ENCODE peak calls at places on chromosome 16, in eight cellular contexts. N is DND-41; D is CD8-positive, alpha-beta T cell; W is tibial artery; A is left ventricle myocardium inferior; U is BE2C; O is hepatocyte; P is vagina. I is an unnamed sample.

GRCh38 chr16:2324296-2324859 is 16.1 kb downstream of the ABCA3 start:
- DNase-seq in P (no peak), A (no peak), O (no peak), W (no peak), D (no peak), N (no peak), U (no peak), I (no peak)

GRCh38 chr16:648071-648785 is 937 bp upstream of the WDR90 start:
- DNase-seq in U (peak; percentile 79), O (peak; percentile 58), D (no peak), A (no peak), P (no peak), N (peak; percentile 55), W (no peak), I (peak; percentile 90)

GRCh38 chr16:1379054-1379862 is 27.5 kb downstream of the GNPTG start:
- DNase-seq in D (peak; percentile 55), A (peak; percentile 88), N (no peak), O (peak; percentile 92), P (no peak), U (peak; percentile 86), W (peak; percentile 82), I (peak; percentile 72)

GRCh38 chr16:72427001-72427785 is 255.2 kb upstream of the PMFBP1 start:
- DNase-seq in N (no peak), W (no peak), D (no peak), A (no peak), P (no peak), O (no peak), U (no peak), I (no peak)

GRCh38 chr16:26645629-26646028 is 421.1 kb upstream of the C16orf82 start:
- DNase-seq in U (no peak), A (no peak), P (no peak), N (peak; percentile 19), O (peak; percentile 68), W (no peak), D (peak; percentile 27), I (no peak)

GRCh38 chr16:87206646-87207451 is 110.3 kb downstream of the C16orf95 start:
- DNase-seq in U (no peak), W (peak; percentile 43), P (no peak), A (peak; percentile 35), D (no peak), O (no peak), N (no peak), I (no peak)

GRCh38 chr16:50306287-50306686 is 39.9 kb downstream of the ADCY7 start:
- DNase-seq in N (no peak), U (no peak), O (no peak), D (no peak), P (peak; percentile 74), A (no peak), W (no peak), I (no peak)

GRCh38 chr16:72877374-72878028 is 170.4 kb downstream of the ZFHX3 start:
- DNase-seq in W (no peak), D (no peak), P (no peak), U (no peak), A (no peak), N (peak; percentile 17), O (peak; percentile 77), I (no peak)

DNA sequence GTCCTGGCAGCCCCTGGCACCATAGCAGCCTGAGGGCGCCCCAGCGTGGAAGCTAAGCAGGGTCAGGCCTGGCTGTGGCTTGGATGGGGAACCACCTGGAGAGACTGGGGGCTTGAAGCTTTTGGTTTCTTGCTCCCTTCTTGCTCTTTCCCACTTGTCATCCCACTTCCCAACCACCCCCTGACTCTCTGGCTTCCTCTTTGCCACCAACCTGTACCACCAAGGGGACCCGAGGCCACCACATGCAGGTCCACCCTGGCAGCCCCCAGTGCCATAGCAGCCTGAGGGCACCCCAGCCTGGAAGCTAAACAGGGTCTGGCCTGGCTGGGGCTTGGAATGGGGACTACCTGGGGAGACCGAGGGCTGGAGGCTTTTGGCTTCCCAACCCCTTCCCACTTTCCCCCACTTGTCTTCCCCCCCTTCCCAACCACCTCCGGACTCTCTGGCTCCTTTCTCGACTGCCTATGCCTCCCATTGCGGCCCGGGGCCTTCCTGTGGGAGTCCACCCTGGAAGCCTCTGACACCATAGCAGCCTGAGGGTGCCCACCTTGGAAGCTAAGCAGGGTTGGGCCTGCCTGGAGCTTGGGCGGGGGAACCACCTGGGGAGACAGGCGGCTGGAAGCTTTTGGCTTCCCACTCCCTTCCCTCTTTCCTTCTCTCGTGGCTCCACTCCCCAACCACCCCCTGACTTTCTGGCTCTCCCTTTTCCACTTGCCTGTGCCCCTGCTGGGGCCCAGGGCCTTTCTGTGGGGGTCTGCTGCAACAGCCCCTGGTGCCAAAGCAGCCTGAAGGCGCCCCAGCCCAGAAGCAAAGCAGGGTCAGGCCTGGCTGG is 2294.4 kb downstream of the TP53TG3F start:
- DNase-seq in N (no peak), P (no peak), U (no peak), W (no peak), O (peak; percentile 3), D (no peak), A (no peak), I (no peak)
- H3K9me3 ChIP-seq in N (peaks cover 51% of the 10 kb centered on the region), P (no peaks in the 10 kb centered on the region), U (no peaks in the 10 kb centered on the region), W (no peaks in the 10 kb centered on the region), O (no peaks in the 10 kb centered on the region), D (peaks cover 1% of the 10 kb centered on the region), A (peaks cover 5% of the 10 kb centered on the region), I (peaks cover 15% of the 10 kb centered on the region)

DNA sequence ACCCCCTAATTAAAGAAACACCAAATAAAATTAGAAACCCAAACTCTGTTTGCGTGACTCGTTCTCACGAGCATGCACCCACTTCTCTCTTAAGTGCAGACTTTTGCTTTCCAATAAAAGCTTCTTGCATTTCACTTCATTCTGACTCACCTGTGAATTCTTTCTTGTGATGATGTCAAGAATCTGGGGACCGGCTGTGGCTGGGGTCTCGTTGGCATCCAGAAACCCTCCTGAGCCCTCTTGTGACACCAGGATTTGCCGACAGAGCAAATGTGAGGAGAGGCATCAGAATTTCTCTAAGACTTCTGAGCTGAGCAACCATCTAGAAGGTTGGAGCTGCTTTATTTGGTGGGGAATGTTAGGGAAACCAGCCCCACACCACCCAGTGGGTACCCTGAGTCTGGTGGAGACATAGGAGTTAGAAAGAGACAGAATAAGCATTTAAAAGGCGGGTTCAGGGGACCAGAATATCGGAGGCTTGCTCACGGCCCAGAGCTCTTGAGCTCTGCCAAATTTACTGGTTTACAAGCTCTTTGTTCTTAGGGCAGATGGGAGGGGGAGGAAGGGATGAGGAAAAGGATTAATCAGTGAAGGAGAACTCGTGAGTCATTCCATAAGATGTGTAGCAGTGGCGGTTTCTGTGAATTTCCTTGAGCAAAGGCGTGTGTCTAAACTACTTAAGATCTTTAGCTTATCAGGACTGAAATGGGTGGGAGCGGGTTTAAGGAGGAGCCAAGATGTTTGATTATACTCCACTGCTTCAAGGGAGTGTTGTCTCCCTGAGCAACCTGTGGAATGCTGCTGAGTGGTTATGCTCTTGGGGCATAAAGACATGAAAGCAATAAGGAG is 24.2 kb upstream of the TMC5 start:
- DNase-seq in A (no peak), O (peak; percentile 79), W (no peak), U (no peak), P (no peak), N (no peak), D (no peak), I (peak; percentile 65)
- H3K4me1 ChIP-seq in A (no peaks in the 10 kb centered on the region), O (peaks cover 14% of the 10 kb centered on the region), W (no peaks in the 10 kb centered on the region), U (no peaks in the 10 kb centered on the region), P (no peaks in the 10 kb centered on the region), N (no peaks in the 10 kb centered on the region), D (no peaks in the 10 kb centered on the region), I (peaks cover 31% of the 10 kb centered on the region)

GRCh38 chr16:4653981-4654380 is 29.4 kb downstream of the MGRN1 start:
- DNase-seq in P (no peak), W (no peak), U (no peak), D (no peak), N (no peak), O (peak; percentile 81), A (no peak), I (peak; percentile 77)
- H3K36me3 ChIP-seq in P (peaks cover 3% of the 10 kb centered on the region), W (peaks cover 86% of the 10 kb centered on the region), U (peaks cover 35% of the 10 kb centered on the region), D (peaks cover 20% of the 10 kb centered on the region), N (peaks cover 73% of the 10 kb centered on the region), O (no peaks in the 10 kb centered on the region), A (peaks cover 83% of the 10 kb centered on the region), I (peaks cover 23% of the 10 kb centered on the region)

GRCh38 chr16:8971416-8971815 is 7.7 kb upstream of the USP7 start:
- DNase-seq in P (no peak), U (no peak), D (no peak), W (no peak), O (no peak), N (no peak), A (no peak), I (no peak)

GRCh38 chr16:8972843-8973586 is 9.3 kb upstream of the USP7 start:
- DNase-seq in O (no peak), N (no peak), P (no peak), W (no peak), U (no peak), D (no peak), A (no peak), I (no peak)

DNA sequence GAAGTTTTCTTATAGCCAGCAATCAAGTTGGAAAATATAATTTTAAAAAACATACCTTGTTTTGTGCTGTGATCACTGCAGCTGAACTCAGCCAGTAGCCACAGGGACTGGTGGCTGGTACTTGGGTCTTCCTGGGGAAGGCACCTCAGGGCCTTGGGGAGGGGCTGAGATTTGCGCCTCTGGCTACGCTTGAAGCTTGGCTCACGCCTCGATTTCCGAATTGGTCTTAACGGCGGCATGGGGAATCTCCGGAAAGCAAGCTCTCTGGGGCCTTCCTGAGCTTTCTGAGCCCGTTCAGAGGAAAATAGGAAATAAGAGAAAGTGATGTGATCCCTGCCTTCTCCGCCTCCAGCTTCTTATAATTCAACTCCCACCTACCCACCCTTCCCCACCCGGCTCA is 11.3 kb upstream of the USP7 start:
- DNase-seq in W (no peak), N (no peak), U (no peak), O (no peak), P (no peak), D (no peak), A (no peak), I (no peak)
- H3K9me3 ChIP-seq in W (no peaks in the 10 kb centered on the region), N (peaks cover 2% of the 10 kb centered on the region), U (no peaks in the 10 kb centered on the region), O (no peaks in the 10 kb centered on the region), P (no peaks in the 10 kb centered on the region), D (no peaks in the 10 kb centered on the region), A (peaks cover 6% of the 10 kb centered on the region), I (no peaks in the 10 kb centered on the region)

GRCh38 chr16:67395458-67396158 is 2.3 kb upstream of the TPPP3 start:
- DNase-seq in W (no peak), P (peak; percentile 93), O (no peak), A (no peak), N (no peak), D (no peak), U (peak; percentile 90), I (no peak)

GRCh38 chr16:67393111-67393789 is at the start of gene TPPP3:
- DNase-seq in N (no peak), W (peak; percentile 89), A (peak; percentile 92), U (peak; percentile 98), P (peak; percentile 91), D (no peak), O (peak; percentile 93), I (peak; percentile 90)

GRCh38 chr16:67395105-67395457 is 1.8 kb upstream of the TPPP3 start:
- DNase-seq in O (no peak), A (no peak), W (no peak), D (no peak), N (no peak), P (peak; percentile 95), U (no peak), I (no peak)

GRCh38 chr16:67393790-67394270 is 532 bp upstream of the TPPP3 start:
- DNase-seq in O (no peak), N (no peak), U (no peak), W (no peak), A (no peak), D (no peak), P (no peak), I (no peak)

GRCh38 chr16:67394271-67395104 is 1.2 kb upstream of the TPPP3 start:
- DNase-seq in O (peak; percentile 49), A (no peak), N (no peak), U (no peak), P (no peak), W (no peak), D (no peak), I (no peak)
- H3K4me1 ChIP-seq in O (peaks cover 24% of the 10 kb centered on the region), A (peaks cover 82% of the 10 kb centered on the region), N (no peaks in the 10 kb centered on the region), U (peaks cover 36% of the 10 kb centered on the region), P (peaks cover 85% of the 10 kb centered on the region), W (peaks cover 52% of the 10 kb centered on the region), D (peaks cover 15% of the 10 kb centered on the region), I (peaks cover 36% of the 10 kb centered on the region)

I was measured in transverse colon.